ENCODE peak calls at places on chromosomes 11 and 22, in seven cellular contexts. One of them, this sample, is unnamed.

GRCh38 chr11:93348931-93349330 is 18.4 kb downstream of the DEUP1 start:
- DNase-seq in AG10803: no peak
- DNase-seq in activated CD4-positive, alpha-beta T cell treated with anti-CD3 and anti-CD28 coated beads for 48 hours: no peak
- DNase-seq in GM23338: peak; percentile 43
- DNase-seq in right lobe of liver: no peak
- DNase-seq in stimulated activated CD4-positive, alpha-beta T cell treated with anti-CD3 and anti-CD28 coated beads, TNF-alpha, amount 100 ng/mL, for 48 hours: no peak
- DNase-seq in heart right ventricle: no peak
- DNase-seq in this sample: no peak

GRCh38 chr11:77094841-77095365 is 7.7 kb upstream of the OMP start:
- DNase-seq in stimulated activated CD4-positive, alpha-beta T cell treated with anti-CD3 and anti-CD28 coated beads, TNF-alpha, amount 100 ng/mL, for 48 hours: no peak
- DNase-seq in right lobe of liver: peak; percentile 46
- DNase-seq in heart right ventricle: no peak
- DNase-seq in GM23338: no peak
- DNase-seq in activated CD4-positive, alpha-beta T cell treated with anti-CD3 and anti-CD28 coated beads for 48 hours: no peak
- DNase-seq in AG10803: no peak
- DNase-seq in this sample: no peak

GRCh38 chr22:24433001-24433867 is 5.8 kb downstream of the ADORA2A start:
- DNase-seq in heart right ventricle: no peak
- DNase-seq in GM23338: no peak
- DNase-seq in activated CD4-positive, alpha-beta T cell treated with anti-CD3 and anti-CD28 coated beads for 48 hours: no peak
- DNase-seq in AG10803: no peak
- DNase-seq in right lobe of liver: no peak
- DNase-seq in stimulated activated CD4-positive, alpha-beta T cell treated with anti-CD3 and anti-CD28 coated beads, TNF-alpha, amount 100 ng/mL, for 48 hours: no peak
- DNase-seq in this sample: no peak

GRCh38 chr11:60870276-60870675 is 2.9 kb downstream of the ZP1 start:
- DNase-seq in AG10803: no peak
- DNase-seq in right lobe of liver: no peak
- DNase-seq in stimulated activated CD4-positive, alpha-beta T cell treated with anti-CD3 and anti-CD28 coated beads, TNF-alpha, amount 100 ng/mL, for 48 hours: no peak
- DNase-seq in heart right ventricle: no peak
- DNase-seq in activated CD4-positive, alpha-beta T cell treated with anti-CD3 and anti-CD28 coated beads for 48 hours: no peak
- DNase-seq in GM23338: peak; percentile 58
- DNase-seq in this sample: no peak

GRCh38 chr11:121572581-121573059 is 119.9 kb upstream of the SORL1-AS1 start:
- DNase-seq in stimulated activated CD4-positive, alpha-beta T cell treated with anti-CD3 and anti-CD28 coated beads, TNF-alpha, amount 100 ng/mL, for 48 hours: no peak
- DNase-seq in GM23338: peak; percentile 17
- DNase-seq in AG10803: no peak
- DNase-seq in right lobe of liver: no peak
- DNase-seq in activated CD4-positive, alpha-beta T cell treated with anti-CD3 and anti-CD28 coated beads for 48 hours: no peak
- DNase-seq in heart right ventricle: no peak
- DNase-seq in this sample: no peak

GRCh38 chr11:83724704-83725114 is 438.5 kb upstream of the CCDC90B start:
- DNase-seq in AG10803: peak; percentile 4
- DNase-seq in stimulated activated CD4-positive, alpha-beta T cell treated with anti-CD3 and anti-CD28 coated beads, TNF-alpha, amount 100 ng/mL, for 48 hours: no peak
- DNase-seq in heart right ventricle: no peak
- DNase-seq in right lobe of liver: peak; percentile 66
- DNase-seq in activated CD4-positive, alpha-beta T cell treated with anti-CD3 and anti-CD28 coated beads for 48 hours: no peak
- DNase-seq in GM23338: peak; percentile 71
- DNase-seq in this sample: no peak

GRCh38 chr11:100890779-100891178 is 203.7 kb downstream of the ARHGAP42 start:
- DNase-seq in stimulated activated CD4-positive, alpha-beta T cell treated with anti-CD3 and anti-CD28 coated beads, TNF-alpha, amount 100 ng/mL, for 48 hours: no peak
- DNase-seq in GM23338: no peak
- DNase-seq in right lobe of liver: no peak
- DNase-seq in AG10803: peak; percentile 98
- DNase-seq in activated CD4-positive, alpha-beta T cell treated with anti-CD3 and anti-CD28 coated beads for 48 hours: no peak
- DNase-seq in heart right ventricle: no peak
- DNase-seq in this sample: no peak

GRCh38 chr11:74033046-74033445 is 24.2 kb upstream of the UCP3 start:
- DNase-seq in stimulated activated CD4-positive, alpha-beta T cell treated with anti-CD3 and anti-CD28 coated beads, TNF-alpha, amount 100 ng/mL, for 48 hours: no peak
- DNase-seq in heart right ventricle: no peak
- DNase-seq in right lobe of liver: no peak
- DNase-seq in AG10803: no peak
- DNase-seq in activated CD4-positive, alpha-beta T cell treated with anti-CD3 and anti-CD28 coated beads for 48 hours: no peak
- DNase-seq in GM23338: no peak
- DNase-seq in this sample: no peak

GRCh38 chr11:130315354-130315970 is 745 bp upstream of the ZBTB44 start:
- DNase-seq in heart right ventricle: peak; percentile 28
- DNase-seq in AG10803: no peak
- DNase-seq in stimulated activated CD4-positive, alpha-beta T cell treated with anti-CD3 and anti-CD28 coated beads, TNF-alpha, amount 100 ng/mL, for 48 hours: peak; percentile 6
- DNase-seq in right lobe of liver: peak; percentile 64
- DNase-seq in GM23338: peak; percentile 85
- DNase-seq in activated CD4-positive, alpha-beta T cell treated with anti-CD3 and anti-CD28 coated beads for 48 hours: peak; percentile 63
- DNase-seq in this sample: no peak

This sample was measured in right atrium auricular region.